ENCODE peak calls at places on chromosomes 6 and 20, in seven cellular contexts. I, Z, M, T, J, X and V are unnamed samples.

GRCh38 chr6:127967708-127968107 is 66.8 kb upstream of the THEMIS start:
- DNase-seq in I (no peak), Z (no peak), M (no peak), T (no peak), J (no peak), X (no peak), V (no peak)

GRCh38 chr6:70686548-70687133 is 19.0 kb downstream of the SMAP1 start:
- DNase-seq in I (peak; percentile 25), Z (peak; percentile 51), M (peak; percentile 69), T (peak; percentile 16), J (peak; percentile 59), X (peak; percentile 49), V (peak; percentile 69)

GRCh38 chr6:30926644-30927043 is 5.3 kb downstream of the SFTA2 start:
- DNase-seq in I (no peak), Z (peak; percentile 42), M (no peak), T (peak; percentile 43), J (no peak), X (no peak), V (peak; percentile 63)

GRCh38 chr6:83443516-83443915 is 12.7 kb upstream of the ME1 start:
- DNase-seq in I (no peak), Z (no peak), M (no peak), T (no peak), J (peak; percentile 9), X (no peak), V (no peak)

GRCh38 chr6:12422848-12423247 is 132.7 kb downstream of the EDN1 start:
- DNase-seq in I (no peak), Z (no peak), M (no peak), T (no peak), J (no peak), X (peak; percentile 72), V (no peak)

GRCh38 chr6:32371204-32371603 is 499 bp downstream of the TSBP1 start:
- DNase-seq in I (no peak), Z (no peak), M (peak; percentile 40), T (no peak), J (no peak), X (peak; percentile 2), V (peak; percentile 13)

GRCh38 chr6:44235891-44236516 is 10.9 kb upstream of the HSP90AB1 start:
- DNase-seq in I (no peak), Z (no peak), M (no peak), T (no peak), J (peak; percentile 56), X (no peak), V (no peak)

GRCh38 chr6:100427452-100427851 is 37.3 kb downstream of the SIM1 start:
- DNase-seq in I (no peak), Z (no peak), M (no peak), T (no peak), J (no peak), X (peak; percentile 13), V (no peak)

GRCh38 chr20:33859157-33859695 is 48.1 kb downstream of the CHMP4B start:
- DNase-seq in I (no peak), Z (no peak), M (peak; percentile 41), T (no peak), J (no peak), X (no peak), V (peak; percentile 63)

GRCh38 chr6:37262446-37263026 is 4.6 kb upstream of the TMEM217 start:
- DNase-seq in I (no peak), Z (no peak), M (no peak), T (peak; percentile 58), J (no peak), X (no peak), V (no peak)

GRCh38 chr6:63268574-63268973 is 51.2 kb downstream of the LGSN start:
- DNase-seq in I (no peak), Z (no peak), M (no peak), T (no peak), J (no peak), X (no peak), V (no peak)

GRCh38 chr20:47256665-47257236 is 99.7 kb downstream of the ZMYND8 start:
- DNase-seq in I (no peak), Z (no peak), M (peak; percentile 43), T (no peak), J (no peak), X (no peak), V (peak; percentile 34)

GRCh38 chr6:144104898-144105487 is 9.6 kb upstream of the SF3B5 start:
- DNase-seq in I (peak; percentile 47), Z (peak; percentile 75), M (peak; percentile 90), T (peak; percentile 60), J (peak; percentile 83), X (peak; percentile 77), V (peak; percentile 90)

GRCh38 chr6:150420926-150421325 is 52.1 kb downstream of the IYD start:
- DNase-seq in I (no peak), Z (no peak), M (no peak), T (no peak), J (no peak), X (no peak), V (no peak)

GRCh38 chr6:56734334-56734733 is 91.6 kb upstream of the DST start:
- DNase-seq in I (no peak), Z (no peak), M (no peak), T (no peak), J (no peak), X (no peak), V (no peak)

GRCh38 chr6:121000381-121000780 is 333.9 kb downstream of the TBC1D32 start:
- DNase-seq in I (no peak), Z (no peak), M (no peak), T (no peak), J (no peak), X (no peak), V (no peak)

GRCh38 chr6:42394881-42395620 is 56.7 kb downstream of the TRERF1 start:
- DNase-seq in I (no peak), Z (no peak), M (no peak), T (no peak), J (no peak), X (no peak), V (no peak)

GRCh38 chr20:22442318-22442717 is 142.1 kb downstream of the FOXA2 start:
- DNase-seq in I (no peak), Z (no peak), M (no peak), T (no peak), J (no peak), X (no peak), V (no peak)

GRCh38 chr20:47583551-47583950 is 81.9 kb downstream of the NCOA3 start:
- DNase-seq in I (no peak), Z (no peak), M (no peak), T (no peak), J (no peak), X (no peak), V (no peak)

GRCh38 chr6:31575335-31575901 is at the start of gene TNF:
- DNase-seq in I (no peak), Z (no peak), M (no peak), T (peak; percentile 45), J (no peak), X (no peak), V (no peak)

GRCh38 chr6:36998723-36999466 is 6.6 kb upstream of the FGD2 start:
- DNase-seq in I (no peak), Z (no peak), M (no peak), T (no peak), J (no peak), X (no peak), V (no peak)

GRCh38 chr6:145814035-145814500 is 527 bp downstream of the FBXO30 start:
- DNase-seq in I (no peak), Z (peak; percentile 45), M (no peak), T (peak; percentile 60), J (peak; percentile 53), X (peak; percentile 46), V (no peak)

GRCh38 chr20:19913927-19914614 is 103.1 kb upstream of the NAA20 start:
- DNase-seq in I (no peak), Z (no peak), M (peak; percentile 75), T (peak; percentile 97), J (no peak), X (peak; percentile 57), V (peak; percentile 33)

GRCh38 chr6:11202513-11203305 is 29.8 kb downstream of the NEDD9 start:
- DNase-seq in I (no peak), Z (no peak), M (no peak), T (no peak), J (peak; percentile 70), X (peak; percentile 50), V (peak; percentile 49)

DNA sequence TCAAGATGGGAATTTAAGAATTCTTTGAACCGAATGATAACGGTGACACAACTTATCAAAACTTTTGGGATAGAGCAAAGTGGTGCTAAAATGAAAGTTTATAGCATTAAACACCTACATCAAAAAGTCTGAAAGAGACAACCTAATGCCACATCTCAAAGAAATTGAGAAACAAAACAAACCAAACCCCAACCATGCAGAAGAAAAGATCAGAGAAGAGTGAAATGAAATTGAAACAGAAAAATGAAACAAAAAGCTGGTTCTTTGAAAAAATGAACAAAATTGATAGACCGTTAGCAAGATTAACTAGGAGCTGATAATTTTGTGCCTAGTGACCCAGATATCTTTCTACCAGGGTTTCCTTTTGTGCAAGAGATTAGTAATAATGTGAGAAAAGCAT is 248.0 kb upstream of the EYS start:
- DNase-seq in I (no peak), Z (no peak), M (no peak), T (no peak), J (no peak), X (no peak), V (no peak)
- TF ChIP-seq CTCF in I (no peak), Z (no peak), M (no peak), T (no peak), J (no peak), X (no peak), V (no peak)

GRCh38 chr20:62220666-62221568 is 839 bp upstream of the HRH3 start:
- DNase-seq in I (no peak), Z (no peak), M (no peak), T (no peak), J (peak; percentile 73), X (no peak), V (no peak)
- H3K4me3 ChIP-seq in I (no peak overlapping the region), Z (no peak overlapping the region), M (no peak overlapping the region), T (no peak overlapping the region), J (peak overlapping the region; percentile 62), X (no peak overlapping the region), V (no peak overlapping the region)

GRCh38 chr20:41192575-41192974 is 55.2 kb downstream of the PLCG1 start:
- DNase-seq in I (no peak), Z (no peak), M (no peak), T (no peak), J (no peak), X (no peak), V (no peak)
- TF ChIP-seq CTCF in I (no peak), Z (no peak), M (no peak), T (no peak), J (peak; percentile 26), X (no peak), V (no peak)

GRCh38 chr6:116105247-116105646 is 4.6 kb downstream of the NT5DC1 start:
- DNase-seq in I (no peak), Z (no peak), M (no peak), T (no peak), J (no peak), X (no peak), V (no peak)
- H3K4me3 ChIP-seq in I (no peak overlapping the region), Z (no peak overlapping the region), M (no peak overlapping the region), T (no peak overlapping the region), J (no peak overlapping the region), X (no peak overlapping the region), V (no peak overlapping the region)

GRCh38 chr6:4225207-4225872 is 90.0 kb upstream of the ECI2 start:
- DNase-seq in I (no peak), Z (peak; percentile 57), M (no peak), T (no peak), J (peak; percentile 33), X (peak; percentile 21), V (peak; percentile 58)
- TF ChIP-seq CTCF in I (no peak), Z (peak; percentile 16), M (no peak), T (no peak), J (peak; percentile 49), X (no peak), V (peak; percentile 8)

GRCh38 chr6:53813096-53813495 is 18.3 kb downstream of the LRRC1 start:
- DNase-seq in I (no peak), Z (peak; percentile 36), M (no peak), T (no peak), J (no peak), X (no peak), V (no peak)
- H3K4me3 ChIP-seq in I (no peak overlapping the region), Z (no peak overlapping the region), M (no peak overlapping the region), T (no peak overlapping the region), J (no peak overlapping the region), X (no peak overlapping the region), V (no peak overlapping the region)